ENCODE peak calls at places on chromosome 13, in nine cellular contexts. U is thoracic aorta; R is CD8-positive, alpha-beta memory T cell; E is A673; Y is PC-9; T is heart left ventricle; L is astrocyte; H is adrenal gland; M is upper lobe of right lung. Z is an unnamed sample.

GRCh38 chr13:103236213-103236612 is 170.0 kb upstream of the SLC10A2 start:
- DNase-seq in U (no peak), Y (no peak), R (no peak), E (peak; percentile 63), L (no peak), M (no peak), H (no peak), T (no peak), Z (no peak)

GRCh38 chr13:113245858-113246791 is 36.7 kb downstream of the CUL4A start:
- DNase-seq in H (no peak), U (no peak), M (no peak), L (no peak), T (no peak), Y (no peak), R (no peak), E (no peak), Z (no peak)

GRCh38 chr13:91539458-91540156 is 141.2 kb downstream of the GPC5 start:
- DNase-seq in U (no peak), R (no peak), H (no peak), M (no peak), E (no peak), L (no peak), Y (no peak), T (no peak), Z (no peak)

GRCh38 chr13:99526549-99526948 is 25.3 kb downstream of the TM9SF2 start:
- DNase-seq in T (no peak), H (no peak), U (no peak), M (no peak), L (no peak), E (no peak), Y (no peak), R (no peak), Z (no peak)

GRCh38 chr13:32824671-32825070 is 191.6 kb upstream of the KL start:
- DNase-seq in U (no peak), T (no peak), M (no peak), Y (peak; percentile 96), L (peak; percentile 92), H (no peak), E (peak; percentile 40), R (no peak), Z (peak; percentile 67)

GRCh38 chr13:99002191-99002710 is 24.4 kb upstream of the DOCK9 start:
- DNase-seq in T (no peak), H (no peak), R (no peak), E (no peak), L (no peak), M (no peak), Y (no peak), U (no peak), Z (no peak)

GRCh38 chr13:107461751-107462150 is 753.6 kb downstream of the LIG4 start:
- DNase-seq in E (no peak), L (peak; percentile 59), T (no peak), Y (no peak), U (no peak), H (no peak), M (no peak), R (no peak), Z (no peak)

GRCh38 chr13:91144054-91144453 is 203.4 kb upstream of the MIR17HG start:
- DNase-seq in M (no peak), U (no peak), T (no peak), L (no peak), E (no peak), Y (no peak), R (no peak), H (no peak), Z (no peak)

GRCh38 chr13:86569119-86569518 is 769.9 kb upstream of the SLITRK6 start:
- DNase-seq in M (no peak), H (no peak), U (no peak), R (no peak), L (peak; percentile 28), Y (no peak), E (no peak), T (no peak), Z (no peak)

GRCh38 chr13:70668293-70668692 is 560.0 kb upstream of the KLHL1 start:
- DNase-seq in T (no peak), L (no peak), U (no peak), M (no peak), R (no peak), H (no peak), Y (peak; percentile 53), E (no peak), Z (peak; percentile 51)

GRCh38 chr13:113117335-113117872 is 5.2 kb upstream of the F10 start:
- DNase-seq in T (no peak), U (no peak), H (no peak), R (no peak), Y (no peak), L (no peak), E (no peak), M (no peak), Z (no peak)

GRCh38 chr13:58598241-58598640 is 966.7 kb downstream of the PCDH17 start:
- DNase-seq in U (no peak), R (no peak), Y (no peak), H (no peak), L (peak; percentile 6), M (no peak), T (no peak), E (no peak), Z (no peak)

GRCh38 chr13:73268306-73268705 is 209.5 kb downstream of the KLF5 start:
- DNase-seq in E (peak; percentile 63), L (no peak), U (no peak), H (no peak), T (no peak), R (no peak), Y (no peak), M (no peak), Z (peak; percentile 81)

GRCh38 chr13:69644447-69644846 is 463.2 kb upstream of the ATXN8OS start:
- DNase-seq in U (no peak), T (no peak), R (no peak), L (no peak), H (no peak), M (no peak), E (no peak), Y (no peak), Z (no peak)

GRCh38 chr13:42246541-42246940 is 25.4 kb upstream of the AKAP11 start:
- DNase-seq in T (no peak), Y (no peak), M (no peak), H (no peak), U (no peak), R (no peak), E (no peak), L (no peak), Z (no peak)

GRCh38 chr13:26280295-26280694 is 26.4 kb downstream of the CDK8 start:
- DNase-seq in L (peak; percentile 81), H (no peak), M (no peak), R (no peak), E (no peak), U (no peak), T (no peak), Y (no peak), Z (no peak)

GRCh38 chr13:41568990-41569387 is 111.6 kb downstream of the RGCC start:
- DNase-seq in R (no peak), T (no peak), L (peak; percentile 79), H (no peak), U (no peak), M (no peak), E (no peak), Y (no peak), Z (no peak)

GRCh38 chr13:86572115-86572514 is 772.9 kb upstream of the SLITRK6 start:
- DNase-seq in L (peak; percentile 65), T (no peak), Y (no peak), M (no peak), E (peak; percentile 58), R (no peak), H (no peak), U (no peak), Z (no peak)

GRCh38 chr13:25683056-25683455 is 311.3 kb downstream of the ATP8A2 start:
- DNase-seq in L (no peak), T (no peak), Y (no peak), E (no peak), H (no peak), R (no peak), M (no peak), U (no peak), Z (no peak)

GRCh38 chr13:31468114-31468902 is 268.5 kb downstream of the B3GLCT start:
- DNase-seq in R (no peak), U (no peak), Y (no peak), L (no peak), H (no peak), T (no peak), E (no peak), M (no peak), Z (no peak)

GRCh38 chr13:34346626-34347025 is 528.7 kb downstream of the RFC3 start:
- DNase-seq in M (no peak), H (no peak), U (no peak), L (peak; percentile 54), E (no peak), R (no peak), Y (no peak), T (no peak), Z (no peak)

GRCh38 chr13:86554066-86554465 is 754.8 kb upstream of the SLITRK6 start:
- DNase-seq in H (no peak), U (no peak), R (no peak), M (no peak), E (no peak), Y (no peak), L (no peak), T (no peak), Z (no peak)

GRCh38 chr13:45219123-45219891 is 18.5 kb upstream of the KCTD4 start:
- DNase-seq in R (no peak), H (no peak), E (no peak), T (no peak), Y (no peak), L (no peak), U (no peak), M (no peak), Z (no peak)
- H3K27ac ChIP-seq in R (no peak overlapping the region), H (peak overlapping the region; percentile 78), E (no peak overlapping the region), T (no peak overlapping the region), Y (peak overlapping the region; percentile 82), L (peak overlapping the region; percentile 50), U (no peak overlapping the region), M (no peak overlapping the region), Z (peak overlapping the region; percentile 96)

GRCh38 chr13:50912851-50913250 is 3.3 kb downstream of the RNASEH2B start:
- DNase-seq in T (no peak), M (no peak), E (no peak), U (no peak), L (no peak), R (no peak), Y (no peak), H (no peak), Z (no peak)
- H3K4me1 ChIP-seq in T (peaks cover 40% of the 10 kb centered on the region), M (peaks cover 54% of the 10 kb centered on the region), E (peaks cover 19% of the 10 kb centered on the region), U (peaks cover 49% of the 10 kb centered on the region), L (peaks cover 37% of the 10 kb centered on the region), R (peaks cover 42% of the 10 kb centered on the region), Y (peaks cover 17% of the 10 kb centered on the region), H (peaks cover 3% of the 10 kb centered on the region), Z (peaks cover 10% of the 10 kb centered on the region)

GRCh38 chr13:23339225-23339624 is 94.3 kb downstream of the SACS start:
- DNase-seq in Y (no peak), H (no peak), E (no peak), R (no peak), L (no peak), U (no peak), T (no peak), M (no peak), Z (no peak)
- H3K9me3 ChIP-seq in Y (peaks cover 15% of the 10 kb centered on the region), H (no peaks in the 10 kb centered on the region), E (peaks cover 34% of the 10 kb centered on the region), R (no peaks in the 10 kb centered on the region), L (no peaks in the 10 kb centered on the region), U (peaks cover 25% of the 10 kb centered on the region), T (no peaks in the 10 kb centered on the region), M (peaks cover 5% of the 10 kb centered on the region), Z (no peaks in the 10 kb centered on the region)

DNA sequence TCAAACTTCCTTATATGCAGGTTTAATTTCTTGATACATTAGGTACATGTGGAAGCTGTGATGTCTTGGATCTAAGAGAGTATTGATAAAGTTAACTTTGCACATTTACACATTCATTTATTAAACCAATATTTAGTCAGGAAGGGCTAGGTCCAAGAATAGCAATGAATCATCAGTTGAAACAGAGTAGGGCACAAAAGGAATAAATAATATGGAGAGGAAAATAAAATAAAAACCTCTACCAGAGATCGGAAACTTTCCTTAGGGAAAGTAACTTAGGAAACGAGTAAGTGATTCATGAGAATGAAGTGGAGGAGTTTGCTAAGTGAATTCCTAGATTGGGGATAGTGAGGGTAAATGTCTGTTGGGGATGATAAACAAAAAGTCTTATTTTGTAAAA is 259.4 kb upstream of the DACH1 start:
- DNase-seq in Y (no peak), T (no peak), E (no peak), L (peak; percentile 40), H (no peak), R (no peak), M (no peak), U (no peak), Z (no peak)
- H3K27ac ChIP-seq in Y (no peak overlapping the region), T (no peak overlapping the region), E (no peak overlapping the region), L (peak overlapping the region; percentile 55), H (no peak overlapping the region), R (no peak overlapping the region), M (no peak overlapping the region), U (no peak overlapping the region), Z (no peak overlapping the region)